ENCODE peak calls at places on chromosome 7, in seven cellular contexts. E is B cell, Q is left lung, I is sigmoid colon, N is body of pancreas, U is PC-3, X is WTC11. A is an unnamed sample.

GRCh38 chr7:90749262-90749661 is 153.1 kb downstream of the CDK14 start:
- DNase-seq in E (no peak), Q (no peak), I (no peak), N (no peak), U (peak), X (no peak), A (no peak)

GRCh38 chr7:116687801-116688201 is 15.8 kb downstream of the MET start:
- DNase-seq in E (no peak), Q (no peak), I (no peak), N (no peak), U (peak), X (no peak), A (no peak)

GRCh38 chr7:93574269-93574645 is 267 bp downstream of the CALCR start:
- DNase-seq in E (no peak), Q (peak), I (no peak), N (no peak), U (no peak), X (no peak), A (no peak)

GRCh38 chr7:67870396-67870795 is 873.8 kb downstream of the TYW1 start:
- DNase-seq in E (no peak), Q (no peak), I (no peak), N (no peak), U (no peak), X (no peak), A (no peak)

GRCh38 chr7:155918720-155919399 is 106.6 kb upstream of the SHH start:
- DNase-seq in E (no peak), Q (no peak), I (no peak), N (peak), U (peak), X (no peak), A (no peak)

GRCh38 chr7:5997210-5997808 is 11.5 kb downstream of the PMS2 start:
- DNase-seq in E (peak), Q (no peak), I (no peak), N (peak), U (peak), X (peak), A (peak)

GRCh38 chr7:157674027-157674714 is 337.4 kb downstream of the DNAJB6 start:
- DNase-seq in E (no peak), Q (peak), I (peak), N (no peak), U (no peak), X (no peak), A (no peak)

GRCh38 chr7:78718212-78718611 is 735.3 kb downstream of the MAGI2 start:
- DNase-seq in E (no peak), Q (no peak), I (no peak), N (no peak), U (no peak), X (no peak), A (no peak)

GRCh38 chr7:68929712-68930395 is 668.4 kb upstream of the AUTS2 start:
- DNase-seq in E (no peak), Q (no peak), I (no peak), N (no peak), U (no peak), X (no peak), A (no peak)

GRCh38 chr7:152735443-152736004 is 24.0 kb upstream of the ACTR3B start:
- DNase-seq in E (no peak), Q (no peak), I (no peak), N (no peak), U (no peak), X (no peak), A (no peak)

GRCh38 chr7:41887446-41887845 is 184.6 kb upstream of the INHBA start:
- DNase-seq in E (no peak), Q (no peak), I (no peak), N (no peak), U (no peak), X (no peak), A (no peak)

GRCh38 chr7:64951250-64951848 is 39.5 kb downstream of the ZNF117 start:
- DNase-seq in E (peak), Q (no peak), I (no peak), N (no peak), U (peak), X (no peak), A (peak)

GRCh38 chr7:149722356-149722957 is 50.9 kb downstream of the ZNF467 start:
- DNase-seq in E (no peak), Q (peak), I (peak), N (no peak), U (no peak), X (no peak), A (no peak)

GRCh38 chr7:34208878-34209621 is 303.7 kb downstream of the BMPER start:
- DNase-seq in E (no peak), Q (no peak), I (no peak), N (peak), U (no peak), X (no peak), A (no peak)

GRCh38 chr7:131170440-131171105 is 157.1 kb upstream of the MKLN1 start:
- DNase-seq in E (no peak), Q (no peak), I (no peak), N (no peak), U (no peak), X (no peak), A (peak)

GRCh38 chr7:128154519-128154918 is 86.6 kb upstream of the LEP start:
- DNase-seq in E (no peak), Q (no peak), I (no peak), N (no peak), U (no peak), X (no peak), A (no peak)

GRCh38 chr7:155583636-155584035 is 37.3 kb upstream of the CNPY1 start:
- DNase-seq in E (no peak), Q (no peak), I (no peak), N (no peak), U (no peak), X (no peak), A (no peak)

GRCh38 chr7:4261038-4261960 is 420.8 kb upstream of the FOXK1 start:
- DNase-seq in E (no peak), Q (no peak), I (peak), N (no peak), U (no peak), X (no peak), A (no peak)

GRCh38 chr7:138459300-138460175 is 521 bp upstream of the TRIM24 start:
- DNase-seq in E (no peak), Q (no peak), I (peak), N (peak), U (peak), X (peak), A (peak)

GRCh38 chr7:45295222-45295621 is 137.6 kb downstream of the RAMP3 start:
- DNase-seq in E (no peak), Q (no peak), I (no peak), N (no peak), U (no peak), X (no peak), A (no peak)

GRCh38 chr7:45191361-45191760 is 33.8 kb downstream of the RAMP3 start:
- DNase-seq in E (no peak), Q (no peak), I (no peak), N (no peak), U (no peak), X (no peak), A (no peak)

GRCh38 chr7:38070718-38071117 is 107.3 kb upstream of the STARD3NL start:
- DNase-seq in E (no peak), Q (no peak), I (no peak), N (peak), U (peak), X (peak), A (no peak)

GRCh38 chr7:98771519-98772241 is 98.1 kb downstream of the TMEM130 start:
- DNase-seq in E (no peak), Q (peak), I (no peak), N (no peak), U (no peak), X (peak), A (no peak)

GRCh38 chr7:97126483-97127171 is 9.1 kb downstream of the SDHAF3 start:
- DNase-seq in E (no peak), Q (no peak), I (no peak), N (no peak), U (no peak), X (peak), A (no peak)

GRCh38 chr7:32609463-32609862 is 114.2 kb downstream of the AVL9 start:
- DNase-seq in E (no peak), Q (no peak), I (no peak), N (no peak), U (no peak), X (no peak), A (no peak)
- TF ChIP-seq CTCF in E (no peak), Q (no peak), I (no peak), N (no peak), U (no peak), X (no peak), A (no peak)

GRCh38 chr7:151124899-151125399 is 38.7 kb downstream of the AGAP3 start:
- DNase-seq in E (no peak), Q (peak), I (no peak), N (no peak), U (no peak), X (no peak), A (no peak)

GRCh38 chr7:151122794-151123484 is 36.7 kb downstream of the AGAP3 start:
- DNase-seq in E (no peak), Q (peak), I (no peak), N (no peak), U (no peak), X (no peak), A (no peak)

GRCh38 chr7:151125459-151125834 is 39.2 kb downstream of the AGAP3 start:
- DNase-seq in E (no peak), Q (peak), I (no peak), N (peak), U (no peak), X (peak), A (no peak)

GRCh38 chr7:151123485-151124204 is 37.4 kb downstream of the AGAP3 start:
- DNase-seq in E (peak), Q (peak), I (peak), N (peak), U (peak), X (peak), A (peak)

DNA sequence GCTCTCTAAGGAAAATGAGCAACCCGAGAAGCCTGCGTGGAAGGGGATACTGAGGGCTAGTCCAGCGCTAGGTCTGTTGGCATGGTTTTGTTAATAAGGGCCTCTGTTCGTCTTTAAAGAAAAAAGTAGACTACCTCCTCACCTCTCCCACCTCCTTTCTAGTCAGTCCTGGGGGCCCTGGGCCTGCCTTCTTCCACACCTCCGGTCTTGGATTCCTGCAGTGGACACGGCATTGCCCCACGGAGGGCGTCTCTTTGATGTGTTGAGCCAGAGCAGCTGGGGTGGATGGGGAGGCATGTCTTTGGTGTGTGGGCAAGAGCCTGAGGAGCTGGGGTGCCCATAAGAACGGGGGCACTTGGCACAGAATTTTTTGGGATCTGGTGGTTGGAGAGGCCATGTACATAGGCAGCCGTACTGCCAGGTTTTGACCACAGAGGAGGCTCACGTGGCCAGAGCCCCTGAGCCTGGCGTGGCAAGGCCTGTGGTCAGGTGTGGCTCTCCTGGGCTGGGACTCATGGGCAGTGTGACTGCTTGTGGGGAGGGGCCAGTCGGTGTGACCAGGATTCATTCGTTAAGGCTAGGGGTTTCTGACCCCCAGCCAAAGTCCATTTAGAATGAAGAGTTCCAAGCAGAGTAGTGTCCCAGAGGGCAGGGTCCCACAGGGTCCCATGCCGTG is 38.1 kb downstream of the AGAP3 start:
- DNase-seq in E (peak), Q (peak), I (no peak), N (no peak), U (no peak), X (no peak), A (no peak)
- TF ChIP-seq CTCF in E (peak), Q (no peak), I (no peak), N (no peak), U (no peak), X (peak), A (no peak)

DNA sequence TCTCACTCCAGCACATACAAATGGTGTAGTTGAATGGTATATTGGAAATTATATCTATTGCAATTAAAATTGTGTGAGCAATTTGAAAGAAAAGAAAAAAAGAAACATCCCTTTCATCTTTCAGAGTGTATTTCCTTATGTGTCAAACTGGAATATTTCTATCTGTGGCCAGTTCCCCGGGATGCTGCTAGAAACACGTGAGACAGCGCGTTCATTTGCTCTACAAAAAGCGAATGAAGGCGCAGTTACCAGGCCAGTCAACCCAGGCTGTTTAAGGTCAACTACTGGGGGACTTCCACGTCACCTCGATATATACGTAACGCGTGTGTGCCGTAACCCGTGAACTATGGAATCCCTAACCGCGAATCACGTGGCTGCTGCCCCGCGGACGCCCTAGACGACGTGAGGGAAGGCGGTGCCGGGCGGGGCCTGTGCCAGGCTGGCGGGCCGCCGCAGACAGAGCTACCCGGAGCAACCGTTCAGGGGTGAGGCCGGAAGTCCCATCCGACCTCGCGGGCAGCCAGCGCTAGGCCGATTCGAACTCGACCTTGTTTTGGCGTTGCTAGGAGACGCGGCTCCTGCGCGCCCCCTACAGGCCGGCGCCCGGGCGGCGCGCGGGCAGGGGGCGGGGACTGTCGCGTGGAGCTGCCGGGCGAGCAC is 1.1 kb upstream of the ARL4A start:
- DNase-seq in E (peak), Q (peak), I (peak), N (peak), U (peak), X (peak), A (peak)
- TF ChIP-seq CTCF in E (peak), Q (peak), I (peak), N (peak), U (peak), X (peak), A (peak)

GRCh38 chr7:70193514-70193913 is 595.2 kb downstream of the AUTS2 start:
- DNase-seq in E (no peak), Q (no peak), I (no peak), N (peak), U (no peak), X (no peak), A (no peak)
- TF ChIP-seq CTCF in E (no peak), Q (no peak), I (no peak), N (peak), U (no peak), X (no peak), A (no peak)

DNA sequence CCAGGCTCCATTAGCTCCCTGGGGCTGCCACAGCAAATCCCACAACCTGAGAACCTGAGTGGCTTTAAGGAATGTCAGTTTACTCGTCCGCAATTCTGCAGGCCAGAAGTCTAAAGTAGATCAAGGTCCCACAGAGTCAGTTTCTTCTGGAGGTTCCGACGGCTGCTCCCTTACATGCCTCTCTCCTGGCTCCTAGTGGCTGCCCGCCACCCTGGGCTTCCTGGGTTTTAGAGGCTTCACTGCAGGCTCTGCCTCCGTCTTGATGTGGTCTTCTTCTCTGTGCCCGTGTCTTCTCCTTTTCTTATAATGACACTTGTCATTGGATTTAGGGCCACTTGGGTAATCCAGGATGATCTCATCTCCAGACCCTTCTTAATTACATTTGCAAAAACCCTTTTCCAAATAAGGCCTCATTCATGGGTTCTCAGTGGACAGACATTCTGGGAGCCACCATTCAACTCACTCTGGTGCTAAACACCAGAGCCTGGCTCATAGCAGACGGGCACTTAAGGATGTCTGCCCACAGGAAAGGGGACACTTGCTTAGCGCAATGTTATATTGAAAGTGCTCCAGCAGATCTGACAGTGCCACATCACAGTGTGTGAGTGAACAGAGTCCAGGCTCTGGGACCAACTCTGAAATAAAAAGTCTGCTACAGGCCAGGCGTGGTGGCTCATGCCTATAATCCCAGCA is 77.6 kb downstream of the VWC2 start:
- DNase-seq in E (no peak), Q (no peak), I (no peak), N (no peak), U (no peak), X (peak), A (no peak)
- TF ChIP-seq CTCF in E (no peak), Q (no peak), I (no peak), N (no peak), U (no peak), X (no peak), A (no peak)

GRCh38 chr7:16764942-16765341 is 11.4 kb downstream of the TSPAN13 start:
- DNase-seq in E (no peak), Q (no peak), I (no peak), N (no peak), U (no peak), X (no peak), A (no peak)
- TF ChIP-seq CTCF in E (no peak), Q (no peak), I (no peak), N (no peak), U (no peak), X (no peak), A (no peak)

DNA sequence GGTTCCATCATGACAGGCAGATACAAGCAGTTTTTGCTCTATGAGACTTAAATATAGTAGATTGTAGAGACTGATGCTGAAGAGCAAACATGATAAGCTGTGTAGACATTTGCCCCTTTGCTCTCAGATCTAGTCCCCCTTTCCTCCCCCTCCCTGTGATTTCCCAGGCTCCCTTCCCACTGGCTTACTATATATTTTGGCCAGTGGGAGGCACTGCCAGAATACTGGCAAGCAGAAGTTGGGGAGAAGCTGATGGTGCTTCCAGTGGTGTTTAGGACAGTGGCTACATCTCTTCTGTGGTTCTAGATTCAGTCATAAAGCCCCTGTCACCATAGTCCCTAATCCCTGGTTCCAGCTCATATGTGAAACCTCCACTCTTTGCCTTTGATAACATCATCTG is 156.1 kb upstream of the STEAP4 start:
- DNase-seq in E (no peak), Q (no peak), I (no peak), N (no peak), U (no peak), X (no peak), A (no peak)
- TF ChIP-seq CTCF in E (no peak), Q (no peak), I (no peak), N (no peak), U (no peak), X (no peak), A (no peak)

DNA sequence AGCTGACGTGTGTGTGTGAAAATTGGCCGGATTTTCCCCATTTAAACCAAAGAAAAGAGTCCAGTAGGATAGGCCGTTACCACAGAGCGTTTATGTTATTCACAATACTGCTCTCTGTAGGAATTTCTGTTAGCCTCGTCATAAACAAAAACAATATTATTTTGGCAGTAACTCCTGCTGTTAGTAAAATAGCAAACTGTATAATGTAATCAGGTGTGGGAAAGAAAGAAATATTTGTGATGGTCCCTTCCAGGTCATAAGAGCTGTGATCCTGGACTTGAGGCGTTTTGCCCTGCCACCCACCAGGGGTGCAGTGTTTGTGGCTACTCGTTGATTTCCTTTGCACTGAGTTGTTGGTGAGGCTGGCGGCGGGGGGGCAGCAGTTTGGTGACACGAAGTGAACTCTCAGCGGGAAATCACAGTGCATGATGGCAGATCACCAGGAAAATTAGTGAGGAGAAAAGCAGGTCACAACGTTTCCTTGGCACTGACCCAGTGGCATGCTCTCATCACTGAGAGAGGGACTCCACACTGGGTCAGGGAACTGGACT is 2.8 kb downstream of the EEPD1 start:
- DNase-seq in E (no peak), Q (no peak), I (peak), N (peak), U (peak), X (no peak), A (no peak)
- TF ChIP-seq CTCF in E (no peak), Q (no peak), I (no peak), N (peak), U (peak), X (no peak), A (no peak)

GRCh38 chr7:151669762-151670161 is 150.1 kb upstream of the RHEB start:
- DNase-seq in E (no peak), Q (no peak), I (no peak), N (no peak), U (no peak), X (no peak), A (no peak)
- TF ChIP-seq CTCF in E (no peak), Q (no peak), I (no peak), N (no peak), U (no peak), X (no peak), A (no peak)

GRCh38 chr7:141744131-141744530 is 6.0 kb downstream of the SSBP1 start:
- DNase-seq in E (no peak), Q (no peak), I (no peak), N (no peak), U (peak), X (no peak), A (no peak)
- TF ChIP-seq CTCF in E (no peak), Q (no peak), I (no peak), N (no peak), U (no peak), X (no peak), A (no peak)

A was measured in GM13976.